ENCODE peak calls at places on chromosomes 12 and 14, in four cellular contexts. H, P, Z and M are unnamed samples.

GRCh38 chr12:65682145-65682544 is 142.1 kb upstream of the HMGA2 start:
- DNase-seq in H (no peak), P (no peak), Z (no peak), M (no peak)

GRCh38 chr12:119005085-119005484 is 23.7 kb downstream of the SRRM4 start:
- DNase-seq in H (no peak), P (no peak), Z (no peak), M (no peak)

GRCh38 chr12:123532021-123532420 is 1.5 kb downstream of the RILPL1 start:
- DNase-seq in H (no peak), P (peak; percentile 60), Z (peak; percentile 43), M (no peak)

GRCh38 chr14:65993103-65993502 is 493.1 kb upstream of the CCDC196 start:
- DNase-seq in H (no peak), P (no peak), Z (no peak), M (no peak)

GRCh38 chr12:16228067-16228466 is 49.4 kb downstream of the SLC15A5 start:
- DNase-seq in H (no peak), P (no peak), Z (peak; percentile 34), M (no peak)

GRCh38 chr12:119988440-119988787 is 622 bp upstream of the BICDL1 start:
- DNase-seq in H (peak; percentile 59), P (no peak), Z (peak; percentile 66), M (no peak)

GRCh38 chr12:53159195-53159834 is 21.2 kb upstream of the ZNF740 start:
- DNase-seq in H (peak; percentile 96), P (peak; percentile 91), Z (peak; percentile 75), M (peak; percentile 73)

GRCh38 chr14:75427126-75427481 is 718 bp upstream of the JDP2 start:
- DNase-seq in H (no peak), P (peak; percentile 48), Z (no peak), M (no peak)

GRCh38 chr12:109775172-109775881 is 57.9 kb downstream of the TRPV4 start:
- DNase-seq in H (peak; percentile 89), P (peak; percentile 81), Z (peak; percentile 77), M (peak; percentile 48)

GRCh38 chr12:6340745-6341438 is 984 bp downstream of the TNFRSF1A start:
- DNase-seq in H (no peak), P (peak; percentile 62), Z (peak; percentile 37), M (no peak)

GRCh38 chr12:47736216-47736615 is 10.9 kb upstream of the ENDOU start:
- DNase-seq in H (no peak), P (no peak), Z (no peak), M (no peak)

GRCh38 chr12:132229926-132230325 is 85.7 kb downstream of the NOC4L start:
- DNase-seq in H (no peak), P (peak; percentile 16), Z (no peak), M (no peak)

GRCh38 chr12:93895096-93895460 is 217.9 kb downstream of the CRADD start:
- DNase-seq in H (no peak), P (no peak), Z (peak; percentile 63), M (no peak)

GRCh38 chr14:76926521-76927251 is 100.5 kb downstream of the LRRC74A start:
- DNase-seq in H (no peak), P (peak; percentile 75), Z (peak; percentile 93), M (no peak)

GRCh38 chr12:58819945-58820344 is 100.4 kb downstream of the LRIG3 start:
- DNase-seq in H (no peak), P (no peak), Z (peak; percentile 40), M (no peak)

GRCh38 chr12:75863475-75863874 is 168.1 kb downstream of the PHLDA1 start:
- DNase-seq in H (peak; percentile 19), P (no peak), Z (peak; percentile 27), M (no peak)

GRCh38 chr12:122834921-122835692 is at the start of gene HIP1R:
- DNase-seq in H (peak; percentile 50), P (no peak), Z (peak; percentile 61), M (no peak)

GRCh38 chr14:95270203-95270602 is 49.5 kb downstream of the CLMN start:
- DNase-seq in H (no peak), P (no peak), Z (no peak), M (no peak)

GRCh38 chr14:95267306-95267705 is 52.4 kb downstream of the CLMN start:
- DNase-seq in H (no peak), P (no peak), Z (no peak), M (no peak)

GRCh38 chr14:95265106-95266094 is 54.3 kb downstream of the CLMN start:
- DNase-seq in H (peak; percentile 88), P (no peak), Z (peak; percentile 96), M (no peak)

GRCh38 chr14:95269493-95269892 is 50.2 kb downstream of the CLMN start:
- DNase-seq in H (no peak), P (no peak), Z (no peak), M (no peak)

GRCh38 chr14:95268350-95268749 is 51.4 kb downstream of the CLMN start:
- DNase-seq in H (no peak), P (no peak), Z (no peak), M (no peak)
- H3K4me1 ChIP-seq in H (peaks cover 28% of the 10 kb centered on the region), P (no peaks in the 10 kb centered on the region), Z (peaks cover 13% of the 10 kb centered on the region), M (no peaks in the 10 kb centered on the region)

GRCh38 chr14:64968651-64969050 is 3.5 kb downstream of the RAB15 start:
- DNase-seq in H (no peak), P (no peak), Z (no peak), M (no peak)
- H3K4me1 ChIP-seq in H (peaks cover 22% of the 10 kb centered on the region), P (no peaks in the 10 kb centered on the region), Z (no peaks in the 10 kb centered on the region), M (peaks cover 3% of the 10 kb centered on the region)

GRCh38 chr12:4285070-4285469 is 11.5 kb downstream of the CCND2 start:
- DNase-seq in H (no peak), P (no peak), Z (no peak), M (no peak)
- H3K4me1 ChIP-seq in H (no peaks in the 10 kb centered on the region), P (no peaks in the 10 kb centered on the region), Z (no peaks in the 10 kb centered on the region), M (peaks cover 38% of the 10 kb centered on the region)

DNA sequence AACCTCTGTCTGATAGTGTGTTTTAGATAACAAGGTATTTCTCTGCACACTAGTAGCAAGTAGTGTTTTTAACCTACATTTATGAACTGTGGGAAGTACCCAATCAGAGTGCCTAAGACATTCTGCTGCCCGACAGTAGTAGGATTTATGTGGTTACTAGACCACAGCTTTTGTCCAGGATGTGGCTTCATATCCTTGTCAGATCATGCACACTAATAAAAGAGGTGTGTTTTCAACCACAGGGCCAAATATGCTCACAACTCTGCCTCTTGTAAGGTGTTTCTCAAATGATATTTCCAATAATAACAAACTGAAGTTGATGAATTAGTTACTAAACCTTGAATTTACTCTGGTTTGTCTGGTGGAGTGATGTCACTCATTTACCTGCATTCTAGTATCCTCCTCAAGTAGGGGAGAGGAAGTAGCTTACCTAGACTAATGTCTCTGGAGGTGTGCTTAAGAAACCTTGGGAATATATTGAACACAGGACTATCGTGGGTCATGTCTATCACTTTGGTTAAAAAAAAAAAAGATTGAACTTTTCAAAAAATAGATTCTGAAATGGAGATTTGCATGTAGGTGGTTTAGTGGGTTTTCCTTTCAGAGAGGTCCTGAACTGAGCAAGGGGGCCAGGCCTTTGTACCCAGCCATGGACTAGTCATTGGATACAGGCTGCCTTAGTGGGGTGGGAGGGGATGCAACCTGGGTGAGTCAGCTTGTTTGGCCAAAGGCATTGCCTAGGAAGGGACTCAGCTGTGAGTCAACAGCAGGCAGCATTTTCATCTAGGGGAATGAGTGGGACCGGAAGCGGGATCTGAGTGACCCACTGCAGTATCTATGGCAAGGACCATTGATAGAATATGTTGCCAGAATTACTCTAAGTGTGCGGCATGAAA is 14.1 kb downstream of the FBXW8 start:
- DNase-seq in H (no peak), P (no peak), Z (peak; percentile 89), M (no peak)
- H3K4me1 ChIP-seq in H (peaks cover 12% of the 10 kb centered on the region), P (peaks cover 9% of the 10 kb centered on the region), Z (peaks cover 15% of the 10 kb centered on the region), M (peaks cover 2% of the 10 kb centered on the region)

DNA sequence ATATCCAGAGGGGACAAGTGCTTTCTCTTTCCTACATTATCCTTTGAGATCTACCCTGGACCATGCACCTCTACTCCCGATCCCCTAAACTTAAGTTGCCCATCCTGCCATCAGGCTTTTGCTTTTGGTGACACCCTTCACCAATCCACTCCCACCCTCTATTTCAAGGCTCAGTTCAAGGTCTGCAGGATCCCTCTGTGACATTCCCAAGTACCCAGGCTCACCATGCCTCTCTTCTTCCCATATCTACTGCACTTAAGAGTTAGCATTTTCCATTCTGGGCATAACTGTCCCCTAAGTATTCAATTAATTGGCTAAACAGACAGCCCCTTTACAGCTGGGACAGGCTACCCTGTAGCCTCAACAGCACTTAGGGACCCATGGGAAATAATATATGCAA is 3.1 kb downstream of the NFYB start:
- DNase-seq in H (no peak), P (no peak), Z (no peak), M (no peak)
- H3K4me1 ChIP-seq in H (peaks cover 75% of the 10 kb centered on the region), P (peaks cover 3% of the 10 kb centered on the region), Z (peaks cover 63% of the 10 kb centered on the region), M (peaks cover 2% of the 10 kb centered on the region)

DNA sequence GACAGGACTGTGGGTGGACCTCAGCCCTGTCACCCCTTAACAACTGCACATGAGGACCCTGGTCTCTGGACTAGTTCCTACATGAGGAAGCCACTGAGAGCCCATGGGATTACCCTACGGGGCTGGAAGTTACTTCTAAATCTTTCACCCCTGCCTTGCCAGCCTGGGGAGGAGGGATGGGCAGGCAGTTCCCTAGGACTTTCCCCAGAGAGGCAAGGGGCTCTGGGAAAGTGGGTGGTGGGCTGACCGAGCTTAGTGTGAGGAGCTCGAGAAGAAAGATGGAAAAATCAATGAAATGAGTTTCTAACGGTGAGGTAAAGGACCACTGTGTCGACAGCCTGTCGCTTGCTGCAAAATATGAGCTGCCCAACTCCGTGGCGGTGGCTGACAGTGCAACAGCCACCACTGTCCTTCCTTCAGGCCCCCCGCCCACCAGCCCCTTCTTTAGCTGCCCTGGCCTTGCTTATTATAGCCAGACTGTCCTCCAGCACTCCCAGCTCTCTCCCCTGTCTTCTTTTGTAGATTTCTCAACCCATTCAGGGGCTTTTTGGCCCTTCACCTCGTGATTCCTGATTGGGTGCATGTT is 5.0 kb downstream of the ZFHX2 start:
- DNase-seq in H (no peak), P (no peak), Z (no peak), M (no peak)
- H3K4me1 ChIP-seq in H (peaks cover 4% of the 10 kb centered on the region), P (no peaks in the 10 kb centered on the region), Z (no peaks in the 10 kb centered on the region), M (peaks cover 19% of the 10 kb centered on the region)